ENCODE peak calls at places on chromosomes 1 and 21, in ten cellular contexts. D, Z, F, K, W, N, A, V, Y and E are unnamed samples.
A peak's percentile ranks its signal among the peaks of the same experiment; 100 is the strongest.

GRCh38 chr1:46477153-46477929 is 12.3 kb upstream of the DMBX1 start:
- DNase-seq in D (peak; percentile 78), Z (peak; percentile 83), F (peak; percentile 51), K (peak; percentile 88), W (peak; percentile 55), N (peak; percentile 93), A (peak; percentile 95), V (peak; percentile 82), Y (peak; percentile 44), E (peak; percentile 85)

GRCh38 chr1:149962039-149962647 is 25.5 kb upstream of the MTMR11 start:
- DNase-seq in D (peak; percentile 57), Z (peak; percentile 60), F (no peak), K (peak; percentile 51), W (peak; percentile 23), N (peak; percentile 72), A (no peak), V (no peak), Y (peak; percentile 67), E (peak; percentile 63)

GRCh38 chr1:228036701-228037231 is 30.0 kb downstream of the WNT3A start:
- DNase-seq in D (no peak), Z (peak; percentile 19), F (no peak), K (no peak), W (no peak), N (no peak), A (no peak), V (peak; percentile 17), Y (no peak), E (no peak)

GRCh38 chr1:236854602-236854978 is 59.5 kb downstream of the MTR start:
- DNase-seq in D (no peak), Z (no peak), F (no peak), K (no peak), W (no peak), N (no peak), A (no peak), V (no peak), Y (no peak), E (no peak)

GRCh38 chr1:47693115-47693514 is 255.3 kb downstream of the FOXD2 start:
- DNase-seq in D (no peak), Z (no peak), F (no peak), K (no peak), W (no peak), N (no peak), A (no peak), V (no peak), Y (no peak), E (no peak)

GRCh38 chr1:84603941-84604830 is 29.9 kb upstream of the CTBS start:
- DNase-seq in D (no peak), Z (no peak), F (peak; percentile 49), K (no peak), W (no peak), N (peak; percentile 40), A (peak; percentile 88), V (peak; percentile 37), Y (peak; percentile 85), E (no peak)

GRCh38 chr1:225580180-225581099 is 72.5 kb downstream of the ENAH start:
- DNase-seq in D (no peak), Z (no peak), F (no peak), K (no peak), W (no peak), N (no peak), A (no peak), V (no peak), Y (no peak), E (no peak)

GRCh38 chr1:82931051-82931450 is 1067.9 kb downstream of the TTLL7 start:
- DNase-seq in D (no peak), Z (no peak), F (no peak), K (no peak), W (no peak), N (no peak), A (no peak), V (no peak), Y (no peak), E (no peak)

GRCh38 chr1:63068626-63069025 is 253.7 kb upstream of the FOXD3 start:
- DNase-seq in D (no peak), Z (no peak), F (no peak), K (no peak), W (no peak), N (no peak), A (no peak), V (no peak), Y (no peak), E (no peak)

GRCh38 chr1:39266269-39266668 is 61.8 kb downstream of the MACF1 start:
- DNase-seq in D (no peak), Z (no peak), F (no peak), K (no peak), W (no peak), N (no peak), A (no peak), V (no peak), Y (no peak), E (no peak)

GRCh38 chr1:78277253-78277652 is 213.5 kb upstream of the PTGFR start:
- DNase-seq in D (no peak), Z (no peak), F (no peak), K (no peak), W (no peak), N (no peak), A (no peak), V (no peak), Y (no peak), E (no peak)

GRCh38 chr1:2391385-2392070 is at the start of the genes MORN1 and RER1:
- DNase-seq in D (peak; percentile 99), Z (peak; percentile 99), F (peak; percentile 88), K (peak; percentile 84), W (peak; percentile 97), N (peak; percentile 96), A (peak; percentile 99), V (peak; percentile 100), Y (peak; percentile 95), E (peak; percentile 100)

GRCh38 chr1:225410036-225410435 is 17.8 kb downstream of the LBR start:
- DNase-seq in D (no peak), Z (no peak), F (no peak), K (no peak), W (no peak), N (no peak), A (no peak), V (no peak), Y (no peak), E (no peak)

GRCh38 chr21:32132409-32132808 is 146.4 kb downstream of the MIS18A start:
- DNase-seq in D (no peak), Z (no peak), F (no peak), K (no peak), W (no peak), N (no peak), A (peak; percentile 75), V (no peak), Y (no peak), E (no peak)

GRCh38 chr1:56908619-56909340 is 54.2 kb downstream of the C8A start:
- DNase-seq in D (no peak), Z (no peak), F (no peak), K (no peak), W (no peak), N (no peak), A (no peak), V (no peak), Y (peak; percentile 82), E (no peak)

DNA sequence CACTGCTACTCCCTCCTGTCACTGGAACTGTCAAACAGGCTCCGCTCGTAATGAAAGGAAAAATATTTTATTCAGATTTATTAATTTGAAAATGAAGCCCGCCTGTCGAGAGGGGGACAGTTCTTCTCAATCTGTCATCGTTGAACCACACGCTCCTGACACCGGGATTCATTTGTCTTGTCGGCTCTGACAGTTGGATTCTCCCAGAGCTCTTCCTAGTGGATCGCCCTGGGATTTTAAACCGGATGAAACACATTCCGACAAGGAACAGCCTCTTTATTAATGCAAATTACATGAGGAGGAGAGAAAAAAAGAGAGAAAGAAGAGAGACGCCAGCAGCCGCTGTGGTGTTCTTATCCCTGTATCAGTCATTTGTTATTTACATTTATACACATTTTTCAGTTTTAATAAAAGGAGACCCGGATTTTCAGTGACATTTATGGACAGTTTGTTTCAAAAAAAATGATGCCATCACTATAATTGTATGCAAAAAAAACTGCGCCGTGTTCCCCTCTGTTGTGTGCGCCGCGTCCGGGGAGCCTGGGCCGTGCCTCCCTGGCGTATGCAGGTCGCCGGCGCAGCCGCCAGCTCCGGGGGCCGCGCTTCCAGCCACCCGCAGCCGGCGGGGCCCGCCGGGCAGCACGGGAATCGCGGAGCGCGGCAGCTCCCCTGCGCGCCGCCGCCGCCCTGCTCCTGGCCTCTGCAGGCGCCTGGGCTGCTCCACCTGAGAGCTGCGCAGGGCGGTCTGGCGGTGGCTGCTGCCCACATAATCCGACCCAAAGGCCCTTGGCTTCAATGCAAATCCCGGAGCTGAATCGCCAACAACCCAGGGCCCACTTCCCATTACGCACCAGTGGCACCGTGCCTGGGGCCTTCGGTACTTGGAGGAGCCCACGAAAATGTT is 238.0 kb upstream of the PBX1 start:
- DNase-seq in D (peak; percentile 20), Z (no peak), F (peak; percentile 15), K (no peak), W (no peak), N (no peak), A (no peak), V (peak; percentile 47), Y (no peak), E (peak; percentile 28)
- TF ChIP-seq EP300 in D (no peak), Z (no peak), F (no peak), K (no peak), W (no peak), N (no peak), A (no peak), V (no peak), Y (no peak), E (no peak)

GRCh38 chr1:164602142-164602429 is 43.1 kb downstream of the PBX1 start:
- DNase-seq in D (peak; percentile 80), Z (peak; percentile 81), F (no peak), K (no peak), W (no peak), N (no peak), A (no peak), V (no peak), Y (no peak), E (peak; percentile 86)
- H3K4me3 ChIP-seq in D (no peak overlapping the region), Z (no peak overlapping the region), F (peak overlapping the region; percentile 16), K (no peak overlapping the region), W (no peak overlapping the region), N (no peak overlapping the region), A (no peak overlapping the region), V (no peak overlapping the region), Y (no peak overlapping the region), E (peak overlapping the region; percentile 4)

DNA sequence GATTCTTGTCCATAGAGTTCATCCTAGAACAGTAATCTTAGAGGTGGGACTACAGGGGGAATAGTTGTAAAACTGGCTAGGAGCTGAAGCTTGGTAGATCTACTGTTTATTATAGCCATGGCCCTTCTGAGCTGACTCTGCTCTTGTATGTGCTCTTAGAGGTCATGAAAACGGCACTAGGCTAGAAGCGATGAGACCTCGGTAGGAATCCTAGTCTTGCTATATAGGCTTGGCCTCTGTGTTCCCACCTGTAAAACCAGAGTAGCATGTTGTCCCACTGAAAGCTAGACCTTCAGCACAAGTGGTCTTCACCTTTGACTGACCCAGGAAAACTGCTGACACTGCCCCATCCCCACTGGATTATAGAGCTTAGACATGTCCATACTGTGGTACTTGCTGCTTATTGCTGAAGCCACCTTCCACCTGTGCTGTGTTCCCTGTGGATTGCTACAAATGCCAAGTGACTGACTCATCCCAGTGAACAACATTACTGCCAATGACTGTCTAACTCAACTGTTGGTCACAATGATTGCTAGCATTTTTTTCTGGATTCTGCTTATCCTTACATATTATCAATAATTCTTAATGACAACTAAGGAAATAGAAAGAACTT is 23.0 kb upstream of the PIGC start:
- DNase-seq in D (no peak), Z (no peak), F (no peak), K (no peak), W (no peak), N (no peak), A (no peak), V (no peak), Y (peak; percentile 53), E (no peak)
- TF ChIP-seq EP300 in D (no peak), Z (no peak), F (no peak), K (no peak), W (no peak), N (no peak), A (no peak), V (no peak), Y (no peak), E (no peak)

GRCh38 chr1:201302168-201302896 is 19.0 kb downstream of the PKP1 start:
- DNase-seq in D (no peak), Z (no peak), F (no peak), K (no peak), W (no peak), N (no peak), A (no peak), V (no peak), Y (no peak), E (no peak)
- H3K4me3 ChIP-seq in D (no peak overlapping the region), Z (no peak overlapping the region), F (no peak overlapping the region), K (no peak overlapping the region), W (no peak overlapping the region), N (no peak overlapping the region), A (no peak overlapping the region), V (no peak overlapping the region), Y (no peak overlapping the region), E (no peak overlapping the region)